ENCODE peak calls at places on chromosomes 1 and 21, in four cellular contexts. One of them, this sample, is unnamed.

GRCh38 chr1:236416165-236416564 is 22.1 kb downstream of the EDARADD start:
- DNase-seq in IMR-90: no peak
- DNase-seq in H1: no peak
- DNase-seq in neuronal stem cell: no peak
- DNase-seq in this sample: peak

GRCh38 chr1:101993703-101994102 is 3.0 kb downstream of the OLFM3 start:
- DNase-seq in IMR-90: no peak
- DNase-seq in H1: no peak
- DNase-seq in neuronal stem cell: no peak
- DNase-seq in this sample: peak

GRCh38 chr21:28392436-28392835 is 600.2 kb downstream of the LTN1 start:
- DNase-seq in IMR-90: peak
- DNase-seq in H1: no peak
- DNase-seq in neuronal stem cell: no peak
- DNase-seq in this sample: no peak

GRCh38 chr1:245091818-245092637 is 62.8 kb upstream of the KIF26B start:
- DNase-seq in IMR-90: peak
- DNase-seq in H1: no peak
- DNase-seq in neuronal stem cell: no peak
- DNase-seq in this sample: peak

GRCh38 chr1:77063118-77063517 is 156.1 kb downstream of the PIGK start:
- DNase-seq in IMR-90: no peak
- DNase-seq in H1: no peak
- DNase-seq in neuronal stem cell: no peak
- DNase-seq in this sample: no peak

GRCh38 chr1:44785027-44785376 is 3.0 kb downstream of the BEST4 start:
- DNase-seq in IMR-90: no peak
- DNase-seq in H1: no peak
- DNase-seq in neuronal stem cell: no peak
- DNase-seq in this sample: no peak

GRCh38 chr1:245512181-245512888 is 357.6 kb downstream of the KIF26B start:
- DNase-seq in IMR-90: no peak
- DNase-seq in H1: no peak
- DNase-seq in neuronal stem cell: no peak
- DNase-seq in this sample: no peak

GRCh38 chr1:22916469-22916817 is 56.2 kb downstream of the LACTBL1 start:
- DNase-seq in IMR-90: no peak
- DNase-seq in H1: no peak
- DNase-seq in neuronal stem cell: no peak
- DNase-seq in this sample: no peak

GRCh38 chr1:108503062-108503740 is 53.1 kb downstream of the NBPF6 start:
- DNase-seq in IMR-90: peak
- DNase-seq in H1: peak
- DNase-seq in neuronal stem cell: peak
- DNase-seq in this sample: peak

GRCh38 chr1:44677201-44677520 is 2.6 kb downstream of the ARMH1 start:
- DNase-seq in IMR-90: peak
- DNase-seq in H1: no peak
- DNase-seq in neuronal stem cell: no peak
- DNase-seq in this sample: peak

GRCh38 chr1:95627244-95627643 is 393.2 kb downstream of the RWDD3 start:
- DNase-seq in IMR-90: no peak
- DNase-seq in H1: no peak
- DNase-seq in neuronal stem cell: no peak
- DNase-seq in this sample: no peak

GRCh38 chr1:53316742-53317650 is 10.9 kb downstream of the LRP8 start:
- DNase-seq in IMR-90: no peak
- DNase-seq in H1: no peak
- DNase-seq in neuronal stem cell: no peak
- DNase-seq in this sample: no peak
- H4K91ac ChIP-seq in IMR-90: no peak
- H4K91ac ChIP-seq in H1: no peak
- H4K91ac ChIP-seq in neuronal stem cell: no peak
- H4K91ac ChIP-seq in this sample: no peak

GRCh38 chr1:109691762-109692161 is 4.1 kb downstream of the GSTM1 start:
- DNase-seq in IMR-90: no peak
- DNase-seq in H1: no peak
- DNase-seq in neuronal stem cell: no peak
- DNase-seq in this sample: no peak

GRCh38 chr1:109689844-109690405 is 2.3 kb downstream of the GSTM1 start:
- DNase-seq in IMR-90: no peak
- DNase-seq in H1: no peak
- DNase-seq in neuronal stem cell: no peak
- DNase-seq in this sample: no peak

DNA sequence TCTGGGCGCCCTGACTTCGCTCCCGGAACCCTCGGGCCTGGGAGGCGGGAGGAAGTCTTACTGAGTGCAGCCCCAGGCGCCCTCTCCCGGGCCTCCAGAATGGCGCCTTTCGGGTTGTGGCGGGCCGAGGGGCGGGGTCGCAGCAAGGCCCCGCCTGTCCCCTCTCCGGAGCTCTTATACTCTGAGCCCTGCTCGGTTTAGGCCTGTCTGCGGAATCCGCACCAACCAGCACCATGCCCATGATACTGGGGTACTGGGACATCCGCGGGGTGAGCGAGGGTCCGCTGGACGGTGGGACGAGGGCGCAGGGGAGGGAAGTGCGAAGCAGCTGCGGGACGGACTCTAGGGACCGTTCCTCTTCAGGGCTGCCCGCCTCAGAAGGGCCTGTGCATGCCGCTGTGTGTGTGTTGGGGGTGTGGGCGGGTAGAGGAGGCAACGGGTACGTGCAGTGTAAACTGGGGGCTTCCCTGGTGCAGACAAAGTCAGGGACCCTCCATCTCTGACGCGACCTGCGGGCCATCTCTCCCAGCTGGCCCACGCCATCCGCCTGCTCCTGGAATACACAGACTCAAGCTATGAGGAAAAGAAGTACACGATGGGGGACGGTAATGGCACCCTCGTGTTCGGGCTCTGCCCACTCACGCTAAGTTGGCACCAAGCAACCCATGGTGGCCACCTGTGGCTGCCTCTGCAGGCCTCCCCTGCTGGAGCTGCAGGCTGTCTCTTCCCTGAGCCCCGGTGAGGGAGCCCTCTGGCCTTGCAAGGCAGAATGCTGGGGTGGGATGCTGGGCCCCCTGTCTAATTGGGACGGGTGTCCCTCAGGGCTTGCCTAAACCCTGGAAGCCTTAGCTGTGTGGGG is at the start of gene GSTM1:
- DNase-seq in IMR-90: no peak
- DNase-seq in H1: peak
- DNase-seq in neuronal stem cell: peak
- DNase-seq in this sample: peak
- H4K91ac ChIP-seq in IMR-90: no peak
- H4K91ac ChIP-seq in H1: peak
- H4K91ac ChIP-seq in neuronal stem cell: peak
- H4K91ac ChIP-seq in this sample: no peak

GRCh38 chr1:212557739-212558664 is 50.6 kb upstream of the ATF3 start:
- DNase-seq in IMR-90: peak
- DNase-seq in H1: no peak
- DNase-seq in neuronal stem cell: peak
- DNase-seq in this sample: peak
- H4K91ac ChIP-seq in IMR-90: peak
- H4K91ac ChIP-seq in H1: peak
- H4K91ac ChIP-seq in neuronal stem cell: no peak
- H4K91ac ChIP-seq in this sample: peak

GRCh38 chr1:46790702-46791101 is 8.1 kb upstream of the CYP4B1 start:
- DNase-seq in IMR-90: no peak
- DNase-seq in H1: no peak
- DNase-seq in neuronal stem cell: no peak
- DNase-seq in this sample: no peak
- H4K91ac ChIP-seq in IMR-90: no peak
- H4K91ac ChIP-seq in H1: peak
- H4K91ac ChIP-seq in neuronal stem cell: no peak
- H4K91ac ChIP-seq in this sample: no peak

GRCh38 chr1:150213170-150214098 is 22.5 kb downstream of the ANP32E start:
- DNase-seq in IMR-90: peak
- DNase-seq in H1: peak
- DNase-seq in neuronal stem cell: peak
- DNase-seq in this sample: peak
- H4K91ac ChIP-seq in IMR-90: peak
- H4K91ac ChIP-seq in H1: no peak
- H4K91ac ChIP-seq in neuronal stem cell: no peak
- H4K91ac ChIP-seq in this sample: peak

GRCh38 chr1:3858231-3858981 is 1.1 kb downstream of the DFFB start:
- DNase-seq in IMR-90: peak
- DNase-seq in H1: no peak
- DNase-seq in neuronal stem cell: no peak
- DNase-seq in this sample: no peak
- H4K91ac ChIP-seq in IMR-90: no peak
- H4K91ac ChIP-seq in H1: no peak
- H4K91ac ChIP-seq in neuronal stem cell: no peak
- H4K91ac ChIP-seq in this sample: no peak

DNA sequence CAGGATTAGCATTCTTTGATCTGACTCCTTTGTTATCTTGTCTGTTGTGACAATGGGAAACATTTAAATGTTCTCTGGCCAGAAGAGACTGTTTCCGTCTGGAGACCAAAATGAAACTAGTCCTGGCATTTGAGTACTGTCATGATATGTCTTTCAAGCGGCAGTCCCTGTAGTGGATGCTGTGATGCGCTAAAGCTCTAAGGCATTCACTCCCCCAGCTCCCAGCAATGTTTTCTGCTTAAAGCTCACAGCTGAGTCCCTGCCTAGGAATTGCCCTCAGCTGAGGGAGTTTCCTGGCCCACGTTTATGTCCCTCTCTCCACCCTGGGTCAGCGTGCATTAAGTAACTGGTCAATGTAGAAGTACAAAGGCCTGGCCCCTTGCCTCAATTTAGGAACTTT is 109.4 kb downstream of the UCHL5 start:
- DNase-seq in IMR-90: no peak
- DNase-seq in H1: no peak
- DNase-seq in neuronal stem cell: no peak
- DNase-seq in this sample: no peak
- H4K91ac ChIP-seq in IMR-90: no peak
- H4K91ac ChIP-seq in H1: no peak
- H4K91ac ChIP-seq in neuronal stem cell: no peak
- H4K91ac ChIP-seq in this sample: no peak

GRCh38 chr1:232806071-232806510 is 875 bp downstream of the MAP10 start:
- DNase-seq in IMR-90: no peak
- DNase-seq in H1: no peak
- DNase-seq in neuronal stem cell: no peak
- DNase-seq in this sample: no peak
- H4K91ac ChIP-seq in IMR-90: no peak
- H4K91ac ChIP-seq in H1: no peak
- H4K91ac ChIP-seq in neuronal stem cell: no peak
- H4K91ac ChIP-seq in this sample: no peak

GRCh38 chr1:180253585-180254495 is 23.8 kb downstream of the LHX4 start:
- DNase-seq in IMR-90: no peak
- DNase-seq in H1: no peak
- DNase-seq in neuronal stem cell: no peak
- DNase-seq in this sample: peak
- H4K91ac ChIP-seq in IMR-90: no peak
- H4K91ac ChIP-seq in H1: no peak
- H4K91ac ChIP-seq in neuronal stem cell: no peak
- H4K91ac ChIP-seq in this sample: no peak

GRCh38 chr1:109984456-109985250 is at the start of gene AHCYL1:
- DNase-seq in IMR-90: peak
- DNase-seq in H1: peak
- DNase-seq in neuronal stem cell: peak
- DNase-seq in this sample: peak
- H4K91ac ChIP-seq in IMR-90: peak
- H4K91ac ChIP-seq in H1: no peak
- H4K91ac ChIP-seq in neuronal stem cell: no peak
- H4K91ac ChIP-seq in this sample: peak